ENCODE peak calls at places on chromosomes 12 and 14, in seven cellular contexts. U is NCI-H1694; H is prostate gland; S is stimulated activated naive B cell treated with anti-CD40 and anti-IgM and Interleukin-4, amounts not matched to agents 10 μg/mL and 1 μg/mL and 100 μg/mL, for 72 hours; D is foreskin keratinocyte; N is stimulated activated CD4-positive, alpha-beta T cell treated with anti-CD3 and anti-CD28 coated beads, TNF-alpha, amount 100 ng/mL, for 4 hours; T is GM04504. E is an unnamed sample.

GRCh38 chr14:100292776-100293461 is 13.3 kb downstream of the SLC25A29 start:
- DNase-seq in N (no peak), H (no peak), S (no peak), T (no peak), D (no peak), U (no peak), E (no peak)

GRCh38 chr14:61145258-61145902 is 135.8 kb downstream of the TMEM30B start:
- DNase-seq in U (no peak), N (no peak), T (peak; percentile 89), D (peak; percentile 96), H (peak; percentile 54), S (no peak), E (no peak)

GRCh38 chr14:81329640-81330385 is 70.3 kb downstream of the STON2 start:
- DNase-seq in U (no peak), S (no peak), N (no peak), H (peak; percentile 81), D (peak; percentile 100), T (no peak), E (no peak)

GRCh38 chr12:58888131-58888783 is 32.0 kb downstream of the LRIG3 start:
- DNase-seq in D (peak; percentile 83), T (peak; percentile 78), N (no peak), U (peak; percentile 96), S (no peak), H (peak; percentile 88), E (peak; percentile 87)

GRCh38 chr12:105100998-105101397 is 6.5 kb upstream of the WASHC4 start:
- DNase-seq in H (no peak), D (no peak), U (no peak), T (no peak), S (no peak), N (no peak), E (no peak)

GRCh38 chr14:23147676-23148075 is 28.6 kb upstream of the CEBPE start:
- DNase-seq in H (peak; percentile 37), T (no peak), S (no peak), D (peak; percentile 40), U (peak; percentile 84), N (no peak), E (no peak)

GRCh38 chr14:73477618-73478266 is 13.0 kb upstream of the RIOX1 start:
- DNase-seq in N (no peak), S (no peak), D (peak; percentile 86), U (no peak), H (no peak), T (no peak), E (no peak)

GRCh38 chr12:26938660-26939185 is 453 bp downstream of the FGFR1OP2 start:
- DNase-seq in U (no peak), N (no peak), S (no peak), T (no peak), D (no peak), H (peak; percentile 12), E (no peak)

GRCh38 chr12:108040968-108041367 is 88.1 kb upstream of the WSCD2 start:
- DNase-seq in U (no peak), H (no peak), S (no peak), N (no peak), D (no peak), T (no peak), E (no peak)

GRCh38 chr14:25122188-25122587 is 72.2 kb upstream of the STXBP6 start:
- DNase-seq in T (no peak), D (no peak), H (no peak), N (no peak), S (no peak), U (no peak), E (no peak)

GRCh38 chr12:7352661-7353060 is 48.8 kb downstream of the ACSM4 start:
- DNase-seq in H (no peak), S (no peak), T (no peak), D (no peak), N (no peak), U (no peak), E (no peak)

GRCh38 chr12:115088328-115088994 is 404.5 kb upstream of the TBX3 start:
- DNase-seq in D (no peak), N (no peak), T (peak; percentile 24), S (no peak), H (peak; percentile 5), U (no peak), E (no peak)

GRCh38 chr14:68961781-68962584 is 17.1 kb downstream of the ACTN1 start:
- DNase-seq in T (no peak), S (no peak), U (no peak), H (no peak), N (no peak), D (peak; percentile 93), E (no peak)

E was measured in LNCaP clone FGC.